ENCODE peak calls at places on chromosomes 13 and 19, in six cellular contexts. One of them, this sample, is unnamed.

GRCh38 chr19:8611890-8612806 is 1.6 kb upstream of the ADAMTS10 start:
- DNase-seq in breast epithelium: no peak
- DNase-seq in H1: no peak
- DNase-seq in transverse colon: peak; percentile 35
- DNase-seq in HCT116: no peak
- DNase-seq in sigmoid colon: peak; percentile 85
- DNase-seq in this sample: no peak

GRCh38 chr13:26679411-26679810 is 81.2 kb downstream of the GPR12 start:
- DNase-seq in breast epithelium: no peak
- DNase-seq in H1: no peak
- DNase-seq in transverse colon: no peak
- DNase-seq in HCT116: no peak
- DNase-seq in sigmoid colon: no peak
- DNase-seq in this sample: no peak

GRCh38 chr19:42150353-42150752 is 18.1 kb upstream of the POU2F2 start:
- DNase-seq in breast epithelium: no peak
- DNase-seq in H1: no peak
- DNase-seq in transverse colon: no peak
- DNase-seq in HCT116: no peak
- DNase-seq in sigmoid colon: no peak
- DNase-seq in this sample: no peak

GRCh38 chr19:42764836-42765235 is 642 bp downstream of the PSG8 start:
- DNase-seq in breast epithelium: no peak
- DNase-seq in H1: no peak
- DNase-seq in transverse colon: no peak
- DNase-seq in HCT116: no peak
- DNase-seq in sigmoid colon: no peak
- DNase-seq in this sample: no peak

GRCh38 chr19:6528544-6529121 is 2.2 kb upstream of the TNFSF9 start:
- DNase-seq in breast epithelium: no peak
- DNase-seq in H1: no peak
- DNase-seq in transverse colon: peak; percentile 51
- DNase-seq in HCT116: no peak
- DNase-seq in sigmoid colon: peak; percentile 80
- DNase-seq in this sample: no peak

GRCh38 chr13:40566811-40567210 is 99.6 kb downstream of the FOXO1 start:
- DNase-seq in breast epithelium: no peak
- DNase-seq in H1: no peak
- DNase-seq in transverse colon: no peak
- DNase-seq in HCT116: no peak
- DNase-seq in sigmoid colon: no peak
- DNase-seq in this sample: no peak

GRCh38 chr13:44867825-44868224 is 121.4 kb downstream of the NUFIP1 start:
- DNase-seq in breast epithelium: no peak
- DNase-seq in H1: no peak
- DNase-seq in transverse colon: no peak
- DNase-seq in HCT116: no peak
- DNase-seq in sigmoid colon: no peak
- DNase-seq in this sample: no peak

GRCh38 chr13:110869805-110870706 is 44.8 kb downstream of the ANKRD10 start:
- DNase-seq in breast epithelium: peak; percentile 90
- DNase-seq in H1: peak; percentile 59
- DNase-seq in transverse colon: peak; percentile 74
- DNase-seq in HCT116: peak; percentile 99
- DNase-seq in sigmoid colon: peak; percentile 96
- DNase-seq in this sample: peak; percentile 79

GRCh38 chr19:7408251-7408650 is 59.5 kb downstream of the ARHGEF18 start:
- DNase-seq in breast epithelium: no peak
- DNase-seq in H1: no peak
- DNase-seq in transverse colon: no peak
- DNase-seq in HCT116: no peak
- DNase-seq in sigmoid colon: no peak
- DNase-seq in this sample: no peak

GRCh38 chr19:33064778-33065550 is at the start of gene RHPN2:
- DNase-seq in breast epithelium: no peak
- DNase-seq in H1: peak; percentile 82
- DNase-seq in transverse colon: peak; percentile 87
- DNase-seq in HCT116: peak; percentile 59
- DNase-seq in sigmoid colon: peak; percentile 73
- DNase-seq in this sample: peak; percentile 81

GRCh38 chr19:14571695-14572490 is at the start of gene NDUFB7:
- DNase-seq in breast epithelium: peak; percentile 89
- DNase-seq in H1: peak; percentile 85
- DNase-seq in transverse colon: peak; percentile 93
- DNase-seq in HCT116: peak; percentile 96
- DNase-seq in sigmoid colon: peak; percentile 96
- DNase-seq in this sample: peak; percentile 92

GRCh38 chr13:24671367-24672117 is 8.7 kb upstream of the ATP12A start:
- DNase-seq in breast epithelium: peak; percentile 32
- DNase-seq in H1: no peak
- DNase-seq in transverse colon: peak; percentile 50
- DNase-seq in HCT116: peak; percentile 67
- DNase-seq in sigmoid colon: peak; percentile 86
- DNase-seq in this sample: no peak

GRCh38 chr13:43629691-43630480 is 156.9 kb downstream of the ENOX1 start:
- DNase-seq in breast epithelium: no peak
- DNase-seq in H1: no peak
- DNase-seq in transverse colon: no peak
- DNase-seq in HCT116: no peak
- DNase-seq in sigmoid colon: no peak
- DNase-seq in this sample: no peak

GRCh38 chr19:29665215-29665825 is at the start of gene PLEKHF1:
- DNase-seq in breast epithelium: peak; percentile 87
- DNase-seq in H1: peak; percentile 96
- DNase-seq in transverse colon: peak; percentile 94
- DNase-seq in HCT116: peak; percentile 48
- DNase-seq in sigmoid colon: peak; percentile 95
- DNase-seq in this sample: peak; percentile 94

GRCh38 chr19:10552596-10553053 is 8.9 kb downstream of the ATG4D start:
- DNase-seq in breast epithelium: no peak
- DNase-seq in H1: peak; percentile 85
- DNase-seq in transverse colon: no peak
- DNase-seq in HCT116: no peak
- DNase-seq in sigmoid colon: no peak
- DNase-seq in this sample: no peak

GRCh38 chr13:100860866-100861265 is 186.3 kb upstream of the TMTC4 start:
- DNase-seq in breast epithelium: no peak
- DNase-seq in H1: no peak
- DNase-seq in transverse colon: no peak
- DNase-seq in HCT116: no peak
- DNase-seq in sigmoid colon: no peak
- DNase-seq in this sample: no peak

GRCh38 chr13:76790519-76791289 is 95.5 kb downstream of the KCTD12 start:
- DNase-seq in breast epithelium: no peak
- DNase-seq in H1: no peak
- DNase-seq in transverse colon: no peak
- DNase-seq in HCT116: no peak
- DNase-seq in sigmoid colon: no peak
- DNase-seq in this sample: no peak

GRCh38 chr19:39407394-39407643 is 672 bp downstream of the ZFP36 start:
- DNase-seq in breast epithelium: no peak
- DNase-seq in H1: no peak
- DNase-seq in transverse colon: no peak
- DNase-seq in HCT116: no peak
- DNase-seq in sigmoid colon: peak; percentile 83
- DNase-seq in this sample: no peak

GRCh38 chr13:51614350-51614786 is 30.1 kb downstream of the WDFY2 start:
- DNase-seq in breast epithelium: peak; percentile 33
- DNase-seq in H1: no peak
- DNase-seq in transverse colon: peak; percentile 12
- DNase-seq in HCT116: no peak
- DNase-seq in sigmoid colon: no peak
- DNase-seq in this sample: no peak

GRCh38 chr13:59633290-59633689 is 530.4 kb downstream of the DIAPH3 start:
- DNase-seq in breast epithelium: no peak
- DNase-seq in H1: no peak
- DNase-seq in transverse colon: no peak
- DNase-seq in HCT116: no peak
- DNase-seq in sigmoid colon: no peak
- DNase-seq in this sample: no peak

GRCh38 chr13:26011996-26012688 is 39.7 kb downstream of the SHISA2 start:
- DNase-seq in breast epithelium: no peak
- DNase-seq in H1: peak; percentile 51
- DNase-seq in transverse colon: no peak
- DNase-seq in HCT116: no peak
- DNase-seq in sigmoid colon: no peak
- DNase-seq in this sample: no peak

GRCh38 chr19:5306531-5306930 is 34.1 kb downstream of the PTPRS start:
- DNase-seq in breast epithelium: no peak
- DNase-seq in H1: no peak
- DNase-seq in transverse colon: no peak
- DNase-seq in HCT116: no peak
- DNase-seq in sigmoid colon: no peak
- DNase-seq in this sample: no peak

GRCh38 chr13:62837895-62838294 is 1422.2 kb upstream of the PCDH20 start:
- DNase-seq in breast epithelium: no peak
- DNase-seq in H1: no peak
- DNase-seq in transverse colon: no peak
- DNase-seq in HCT116: no peak
- DNase-seq in sigmoid colon: no peak
- DNase-seq in this sample: no peak

GRCh38 chr13:77338329-77338728 is 11.4 kb upstream of the MYCBP2 start:
- DNase-seq in breast epithelium: no peak
- DNase-seq in H1: no peak
- DNase-seq in transverse colon: no peak
- DNase-seq in HCT116: no peak
- DNase-seq in sigmoid colon: no peak
- DNase-seq in this sample: no peak

DNA sequence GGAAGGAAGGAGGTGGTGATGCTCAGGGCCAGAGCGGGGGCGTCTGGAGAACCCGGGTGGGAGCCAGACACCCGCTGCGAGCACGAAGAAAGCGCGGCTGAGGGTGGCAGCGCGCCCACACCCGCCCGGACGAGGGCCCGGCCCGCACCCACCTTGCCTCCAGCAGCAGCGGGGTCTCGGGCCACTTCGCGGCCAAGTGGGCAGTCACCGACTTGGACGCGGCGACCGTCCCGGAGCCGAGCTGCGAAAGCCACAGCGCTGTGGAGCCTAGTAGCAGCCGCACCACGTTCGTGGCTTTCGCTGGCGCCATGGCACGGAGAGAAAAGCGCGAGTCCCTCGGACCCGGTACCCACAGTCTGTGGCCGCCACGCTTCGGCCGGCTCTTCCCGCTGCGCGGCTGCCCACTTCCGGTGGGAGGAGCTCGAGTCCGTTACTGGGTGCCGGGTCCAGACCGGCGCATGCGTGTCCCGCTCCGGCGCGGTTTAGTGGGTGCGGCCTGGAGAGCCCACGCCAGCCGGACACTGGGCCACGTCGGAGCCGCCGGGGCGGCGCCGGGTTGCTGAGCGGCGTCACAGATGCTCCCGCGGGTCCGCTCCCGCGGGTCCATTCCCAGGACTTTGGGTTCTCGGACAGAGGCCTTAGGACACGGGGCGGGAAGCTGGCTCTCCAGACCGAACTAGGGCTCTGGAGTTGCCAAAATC is at the start of gene UGGT2:
- DNase-seq in breast epithelium: peak; percentile 88
- DNase-seq in H1: peak; percentile 88
- DNase-seq in transverse colon: peak; percentile 97
- DNase-seq in HCT116: peak; percentile 91
- DNase-seq in sigmoid colon: peak; percentile 98
- DNase-seq in this sample: peak; percentile 97
- TF ChIP-seq POLR2A in breast epithelium: peak; percentile 28
- TF ChIP-seq POLR2A in H1: peak; percentile 90
- TF ChIP-seq POLR2A in transverse colon: peak; percentile 74
- TF ChIP-seq POLR2A in HCT116: peak; percentile 86
- TF ChIP-seq POLR2A in sigmoid colon: peak; percentile 60
- TF ChIP-seq POLR2A in this sample: no peak

GRCh38 chr13:107079423-107080099 is 511.6 kb upstream of the ARGLU1 start:
- DNase-seq in breast epithelium: no peak
- DNase-seq in H1: no peak
- DNase-seq in transverse colon: no peak
- DNase-seq in HCT116: no peak
- DNase-seq in sigmoid colon: no peak
- DNase-seq in this sample: no peak

DNA sequence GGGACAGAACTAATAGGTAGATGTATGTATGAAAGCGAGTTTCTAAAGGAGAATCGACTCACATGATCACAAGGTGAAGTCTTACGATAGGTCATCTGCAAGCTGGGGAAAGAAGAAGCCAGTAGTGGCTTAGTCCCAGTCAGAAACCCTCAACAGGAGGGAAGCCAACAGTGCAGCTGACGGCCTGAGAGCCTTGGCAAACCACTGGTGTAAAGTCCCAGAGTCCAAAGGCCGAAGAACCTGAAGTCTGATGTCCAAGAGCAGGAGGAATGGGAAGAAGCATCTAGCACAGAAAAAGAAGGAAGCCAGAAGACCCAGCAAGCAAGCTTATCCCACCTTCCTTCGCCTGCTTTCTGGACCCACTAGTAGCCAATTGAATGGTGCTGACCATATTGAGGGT is 507.6 kb upstream of the ARGLU1 start:
- DNase-seq in breast epithelium: no peak
- DNase-seq in H1: no peak
- DNase-seq in transverse colon: no peak
- DNase-seq in HCT116: no peak
- DNase-seq in sigmoid colon: no peak
- DNase-seq in this sample: no peak
- TF ChIP-seq CTCF in breast epithelium: no peak
- TF ChIP-seq CTCF in H1: no peak
- TF ChIP-seq CTCF in transverse colon: no peak
- TF ChIP-seq CTCF in HCT116: no peak
- TF ChIP-seq CTCF in sigmoid colon: no peak
- TF ChIP-seq CTCF in this sample: no peak

GRCh38 chr19:48470856-48471255 is 1.7 kb downstream of the CYTH2 start:
- DNase-seq in breast epithelium: no peak
- DNase-seq in H1: no peak
- DNase-seq in transverse colon: no peak
- DNase-seq in HCT116: no peak
- DNase-seq in sigmoid colon: no peak
- DNase-seq in this sample: no peak

GRCh38 chr19:48466571-48467325 is 2.4 kb upstream of the CYTH2 start:
- DNase-seq in breast epithelium: no peak
- DNase-seq in H1: no peak
- DNase-seq in transverse colon: no peak
- DNase-seq in HCT116: no peak
- DNase-seq in sigmoid colon: no peak
- DNase-seq in this sample: no peak

GRCh38 chr19:48469056-48469881 is at the start of gene CYTH2:
- DNase-seq in breast epithelium: peak; percentile 100
- DNase-seq in H1: peak; percentile 97
- DNase-seq in transverse colon: peak; percentile 100
- DNase-seq in HCT116: peak; percentile 99
- DNase-seq in sigmoid colon: peak; percentile 93
- DNase-seq in this sample: peak; percentile 100

GRCh38 chr19:48470281-48470680 is 1.1 kb downstream of the CYTH2 start:
- DNase-seq in breast epithelium: no peak
- DNase-seq in H1: no peak
- DNase-seq in transverse colon: no peak
- DNase-seq in HCT116: no peak
- DNase-seq in sigmoid colon: no peak
- DNase-seq in this sample: no peak

GRCh38 chr19:48468806-48469055 is 438 bp upstream of the CYTH2 start:
- DNase-seq in breast epithelium: no peak
- DNase-seq in H1: no peak
- DNase-seq in transverse colon: no peak
- DNase-seq in HCT116: no peak
- DNase-seq in sigmoid colon: peak; percentile 100
- DNase-seq in this sample: no peak
- TF ChIP-seq POLR2AphosphoS5 in breast epithelium: no peak
- TF ChIP-seq POLR2AphosphoS5 in H1: no peak
- TF ChIP-seq POLR2AphosphoS5 in transverse colon: no peak
- TF ChIP-seq POLR2AphosphoS5 in HCT116: no peak
- TF ChIP-seq POLR2AphosphoS5 in sigmoid colon: no peak
- TF ChIP-seq POLR2AphosphoS5 in this sample: no peak

GRCh38 chr19:896999-897398 is 3.7 kb downstream of the RNU6-9 start:
- DNase-seq in breast epithelium: no peak
- DNase-seq in H1: no peak
- DNase-seq in transverse colon: no peak
- DNase-seq in HCT116: no peak
- DNase-seq in sigmoid colon: no peak
- DNase-seq in this sample: no peak
- TF ChIP-seq POLR2A in breast epithelium: no peak
- TF ChIP-seq POLR2A in H1: no peak
- TF ChIP-seq POLR2A in transverse colon: no peak
- TF ChIP-seq POLR2A in HCT116: no peak
- TF ChIP-seq POLR2A in sigmoid colon: no peak
- TF ChIP-seq POLR2A in this sample: no peak

This sample was measured in stomach.